ENCODE peak calls at places on chromosomes 13 and 19, in six cellular contexts. P is cardiac muscle cell; A is kidney; U is CD8-positive, alpha-beta T cell; Z is upper lobe of right lung; N is GM10248. V is an unnamed sample.
A peak's percentile ranks its signal among the peaks of the same experiment; 100 is the strongest.

GRCh38 chr19:45041125-45041524 is 2.3 kb downstream of the CLASRP start:
- DNase-seq in A (no peak), P (no peak), Z (no peak), N (no peak), U (no peak), V (no peak)

GRCh38 chr13:40613192-40613818 is 53.1 kb downstream of the FOXO1 start:
- DNase-seq in U (peak; percentile 70), A (no peak), P (no peak), Z (no peak), N (peak; percentile 52), V (peak; percentile 41)

GRCh38 chr13:102277286-102277685 is 124.6 kb downstream of the FGF14 start:
- DNase-seq in U (no peak), Z (no peak), N (no peak), P (peak; percentile 9), A (peak; percentile 47), V (no peak)

GRCh38 chr19:38726761-38727301 is 17.4 kb downstream of the CAPN12 start:
- DNase-seq in Z (no peak), N (no peak), U (peak; percentile 53), A (peak; percentile 78), P (no peak), V (no peak)

GRCh38 chr13:23292596-23292995 is 111.8 kb downstream of the SGCG start:
- DNase-seq in N (no peak), U (no peak), Z (no peak), P (peak; percentile 15), A (no peak), V (no peak)

GRCh38 chr13:98143601-98144500 is 957 bp downstream of the FARP1 start:
- DNase-seq in Z (peak; percentile 74), N (no peak), U (no peak), A (no peak), P (peak; percentile 61), V (peak; percentile 30)

GRCh38 chr13:98307392-98307743 is 130.3 kb upstream of the RNF113B start:
- DNase-seq in Z (no peak), N (no peak), A (no peak), U (no peak), P (peak; percentile 26), V (no peak)

GRCh38 chr19:18496980-18497256 is 25.0 kb downstream of the ELL start:
- DNase-seq in Z (no peak), U (no peak), N (no peak), A (no peak), P (no peak), V (no peak)

GRCh38 chr19:50377051-50377441 is 789 bp downstream of the NR1H2 start:
- DNase-seq in Z (peak; percentile 80), P (no peak), N (no peak), A (no peak), U (peak; percentile 74), V (peak; percentile 47)

GRCh38 chr19:17347361-17347760 is 10.0 kb downstream of the GTPBP3 start:
- DNase-seq in A (peak; percentile 85), P (peak; percentile 43), N (no peak), Z (no peak), U (peak; percentile 18), V (no peak)

GRCh38 chr19:18449552-18449951 is 11.6 kb upstream of the ISYNA1 start:
- DNase-seq in A (no peak), Z (no peak), N (no peak), U (no peak), P (no peak), V (no peak)

GRCh38 chr13:72959643-72960042 is 99.2 kb upstream of the KLF5 start:
- DNase-seq in A (no peak), U (no peak), P (peak; percentile 54), N (no peak), Z (no peak), V (no peak)

GRCh38 chr19:15285896-15286591 is 46.3 kb downstream of the BRD4 start:
- DNase-seq in P (no peak), N (peak; percentile 75), Z (no peak), U (no peak), A (no peak), V (peak; percentile 71)

GRCh38 chr19:56538761-56539263 is at the start of gene ZFP28:
- DNase-seq in P (no peak), U (no peak), N (no peak), A (peak; percentile 95), Z (peak; percentile 90), V (peak; percentile 85)

GRCh38 chr19:49591731-49592485 is 926 bp downstream of the PRR12 start:
- DNase-seq in U (peak; percentile 55), Z (peak; percentile 79), N (no peak), A (peak; percentile 86), P (peak; percentile 49), V (peak; percentile 48)

GRCh38 chr13:62014299-62014698 is 598.6 kb upstream of the PCDH20 start:
- DNase-seq in P (peak; percentile 6), U (no peak), N (no peak), A (no peak), Z (no peak), V (no peak)

GRCh38 chr13:34340534-34340933 is 522.6 kb downstream of the RFC3 start:
- DNase-seq in P (peak; percentile 54), A (no peak), N (no peak), Z (no peak), U (no peak), V (no peak)

GRCh38 chr13:39149896-39150295 is 111.6 kb downstream of the NHLRC3 start:
- DNase-seq in Z (peak; percentile 74), A (peak; percentile 38), N (no peak), P (no peak), U (no peak), V (no peak)

GRCh38 chr13:40485611-40486517 is 180.6 kb downstream of the FOXO1 start:
- DNase-seq in Z (no peak), A (no peak), U (peak; percentile 89), N (peak; percentile 33), P (no peak), V (peak; percentile 39)

GRCh38 chr13:27712421-27712820 is 79.9 kb upstream of the GSX1 start:
- DNase-seq in A (no peak), U (no peak), P (peak; percentile 38), N (no peak), Z (no peak), V (peak; percentile 19)

GRCh38 chr13:97353927-97354326 is 80.0 kb upstream of the RAP2A start:
- DNase-seq in P (no peak), Z (no peak), N (no peak), A (no peak), U (no peak), V (no peak)

GRCh38 chr19:1408300-1409203 is 1.2 kb downstream of the DAZAP1 start:
- DNase-seq in U (peak; percentile 72), A (peak; percentile 91), N (peak; percentile 64), Z (peak; percentile 84), P (peak; percentile 62), V (peak; percentile 72)

GRCh38 chr19:13588953-13589833 is 82.9 kb upstream of the CACNA1A start:
- DNase-seq in A (peak; percentile 86), N (peak; percentile 85), P (peak; percentile 74), U (peak; percentile 75), Z (peak; percentile 86), V (peak; percentile 83)

GRCh38 chr13:27622102-27622820 is 569 bp downstream of the POLR1D start:
- DNase-seq in A (no peak), P (no peak), N (no peak), Z (no peak), U (no peak), V (peak; percentile 15)

GRCh38 chr13:100234006-100234405 is 145.1 kb downstream of the PCCA start:
- DNase-seq in P (no peak), N (no peak), Z (no peak), A (no peak), U (no peak), V (no peak)

GRCh38 chr19:41296323-41296935 is 13.5 kb upstream of the CCDC97 start:
- DNase-seq in Z (no peak), N (no peak), A (no peak), U (no peak), P (no peak), V (no peak)

GRCh38 chr13:48891586-48891985 is 84.1 kb upstream of the FNDC3A start:
- DNase-seq in Z (no peak), N (no peak), U (no peak), P (peak; percentile 27), A (no peak), V (no peak)

GRCh38 chr13:21849323-21849722 is 178.4 kb downstream of the FGF9 start:
- DNase-seq in A (no peak), Z (no peak), P (peak; percentile 6), U (no peak), N (peak; percentile 44), V (peak; percentile 17)

GRCh38 chr19:9958451-9958850 is 22.1 kb upstream of the OLFM2 start:
- DNase-seq in P (peak; percentile 93), N (no peak), Z (no peak), U (no peak), A (no peak), V (no peak)

DNA sequence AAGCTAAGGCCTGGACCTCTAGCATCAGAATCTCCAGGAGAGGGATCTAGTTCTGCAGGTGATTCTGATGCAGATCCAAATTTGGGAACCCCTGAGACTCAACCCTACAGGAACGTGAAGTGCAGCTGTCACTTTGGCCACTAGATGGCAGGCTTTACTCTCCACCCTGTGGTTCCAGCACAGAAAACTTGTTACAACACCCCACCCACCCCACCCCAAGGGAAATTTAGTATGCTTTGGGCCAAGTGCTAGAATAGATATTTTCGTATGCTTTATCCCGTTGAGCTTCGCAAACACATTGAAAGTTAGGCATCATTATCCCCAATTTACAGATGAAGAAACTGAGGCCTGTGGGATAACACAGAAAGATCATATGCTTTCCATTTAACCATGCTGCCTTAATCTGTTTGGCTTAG is 232.0 kb downstream of the B3GLCT start:
- DNase-seq in P (peak; percentile 69), U (no peak), A (no peak), N (peak; percentile 31), Z (no peak), V (peak; percentile 31)
- TF ChIP-seq CTCF in P (peak; percentile 71), U (peak; percentile 83), A (peak; percentile 73), N (peak; percentile 87), Z (peak; percentile 89), V (peak; percentile 83)

GRCh38 chr19:7757358-7757757 is 5.7 kb upstream of the CLEC4M start:
- DNase-seq in P (no peak), Z (no peak), U (no peak), A (no peak), N (no peak), V (no peak)
- TF ChIP-seq CTCF in P (no peak), Z (no peak), U (no peak), A (no peak), N (no peak), V (no peak)

GRCh38 chr13:51297556-51297955 is 41.9 kb upstream of the SERPINE3 start:
- DNase-seq in N (no peak), U (no peak), Z (no peak), P (no peak), A (no peak), V (no peak)
- TF ChIP-seq CTCF in N (peak; percentile 35), U (no peak), Z (no peak), P (no peak), A (no peak), V (peak; percentile 32)

GRCh38 chr13:110574161-110574560 is 12.6 kb upstream of the RAB20 start:
- DNase-seq in P (peak; percentile 11), Z (peak; percentile 18), N (no peak), U (no peak), A (no peak), V (no peak)

GRCh38 chr13:110576736-110577476 is 15.4 kb upstream of the RAB20 start:
- DNase-seq in P (no peak), U (no peak), Z (peak; percentile 0), N (no peak), A (no peak), V (no peak)

GRCh38 chr13:110576070-110576394 is 14.5 kb upstream of the RAB20 start:
- DNase-seq in P (no peak), N (no peak), U (no peak), Z (no peak), A (no peak), V (no peak)

GRCh38 chr13:110572778-110573118 is 11.2 kb upstream of the RAB20 start:
- DNase-seq in N (no peak), P (no peak), U (no peak), A (no peak), Z (no peak), V (no peak)

GRCh38 chr13:110575322-110576069 is 14.0 kb upstream of the RAB20 start:
- DNase-seq in U (no peak), P (peak; percentile 33), A (no peak), Z (peak; percentile 63), N (peak; percentile 81), V (peak; percentile 74)
- TF ChIP-seq CTCF in U (no peak), P (no peak), A (no peak), Z (no peak), N (no peak), V (peak; percentile 10)

V was measured in GM13977.